ENCODE peak calls at places on chromosomes 5 and 9, in nine cellular contexts. S is naive thymus-derived CD8-positive, alpha-beta T cell; E is GM06990; A is T-helper 9 cell; U is suprapubic skin; D is IMR-90; O is astrocyte of the spinal cord; I is COLO829; L is GM20000. P is an unnamed sample.

GRCh38 chr5:34495178-34495577 is 160.9 kb upstream of the RAI14 start:
- DNase-seq in S (no peak), E (no peak), A (no peak), U (no peak), D (no peak), O (no peak), I (no peak), L (no peak), P (no peak)

GRCh38 chr5:177539411-177539810 is 15.0 kb downstream of the FAM193B start:
- DNase-seq in S (no peak), E (no peak), A (no peak), U (no peak), D (peak), O (no peak), I (no peak), L (no peak), P (no peak)

GRCh38 chr5:135223891-135224625 is 175.0 kb downstream of the MACROH2A1 start:
- DNase-seq in S (no peak), E (no peak), A (no peak), U (peak), D (no peak), O (no peak), I (no peak), L (no peak), P (no peak)

GRCh38 chr5:139514486-139514856 is 31.9 kb upstream of the STING1 start:
- DNase-seq in S (no peak), E (no peak), A (no peak), U (no peak), D (no peak), O (no peak), I (no peak), L (no peak), P (no peak)

GRCh38 chr5:145633474-145633873 is 201.7 kb downstream of the PRELID2 start:
- DNase-seq in S (no peak), E (no peak), A (no peak), U (no peak), D (no peak), O (no peak), I (no peak), L (no peak), P (no peak)

GRCh38 chr9:14910178-14910805 is at the start of gene FREM1:
- DNase-seq in S (no peak), E (no peak), A (no peak), U (no peak), D (no peak), O (peak), I (peak), L (no peak), P (peak)

GRCh38 chr5:44294492-44294891 is 94.7 kb downstream of the FGF10 start:
- DNase-seq in S (no peak), E (no peak), A (no peak), U (peak), D (no peak), O (no peak), I (no peak), L (no peak), P (no peak)

GRCh38 chr5:78795757-78796156 is 147.2 kb upstream of the LHFPL2 start:
- DNase-seq in S (no peak), E (no peak), A (no peak), U (no peak), D (no peak), O (peak), I (no peak), L (peak), P (no peak)

GRCh38 chr9:96061293-96061987 is 185.9 kb downstream of the ERCC6L2 start:
- DNase-seq in S (peak), E (no peak), A (peak), U (no peak), D (peak), O (peak), I (peak), L (peak), P (no peak)

GRCh38 chr9:4116708-4117460 is 183.0 kb downstream of the GLIS3 start:
- DNase-seq in S (no peak), E (no peak), A (no peak), U (no peak), D (no peak), O (no peak), I (no peak), L (no peak), P (no peak)